ENCODE peak calls at places on chromosomes 1 and 21, in seven cellular contexts. One of them, this sample, is unnamed.

GRCh38 chr1:180921386-180921785 is 8.7 kb downstream of the KIAA1614 start:
- DNase-seq in OCI-LY7: no peak
- DNase-seq in Caco-2: no peak
- DNase-seq in fibroblast of pulmonary artery: no peak
- DNase-seq in lower leg skin: no peak
- DNase-seq in body of pancreas: no peak
- DNase-seq in lung: no peak
- DNase-seq in this sample: no peak

GRCh38 chr1:160206421-160207117 is 1.4 kb downstream of the PEA15 start:
- DNase-seq in OCI-LY7: peak
- DNase-seq in Caco-2: no peak
- DNase-seq in fibroblast of pulmonary artery: peak
- DNase-seq in lower leg skin: no peak
- DNase-seq in body of pancreas: no peak
- DNase-seq in lung: no peak
- DNase-seq in this sample: peak

GRCh38 chr1:181318022-181318857 is 165.1 kb upstream of the CACNA1E start:
- DNase-seq in OCI-LY7: no peak
- DNase-seq in Caco-2: no peak
- DNase-seq in fibroblast of pulmonary artery: no peak
- DNase-seq in lower leg skin: no peak
- DNase-seq in body of pancreas: no peak
- DNase-seq in lung: no peak
- DNase-seq in this sample: peak

GRCh38 chr21:42847726-42848125 is 31.6 kb downstream of the WDR4 start:
- DNase-seq in OCI-LY7: no peak
- DNase-seq in Caco-2: no peak
- DNase-seq in fibroblast of pulmonary artery: no peak
- DNase-seq in lower leg skin: no peak
- DNase-seq in body of pancreas: peak
- DNase-seq in lung: no peak
- DNase-seq in this sample: no peak

GRCh38 chr1:83849191-83850061 is 149.5 kb downstream of the TTLL7 start:
- DNase-seq in OCI-LY7: no peak
- DNase-seq in Caco-2: no peak
- DNase-seq in fibroblast of pulmonary artery: no peak
- DNase-seq in lower leg skin: no peak
- DNase-seq in body of pancreas: no peak
- DNase-seq in lung: no peak
- DNase-seq in this sample: no peak

GRCh38 chr21:31873275-31873695 is 465 bp downstream of the HUNK start:
- DNase-seq in OCI-LY7: no peak
- DNase-seq in Caco-2: no peak
- DNase-seq in fibroblast of pulmonary artery: no peak
- DNase-seq in lower leg skin: no peak
- DNase-seq in body of pancreas: no peak
- DNase-seq in lung: no peak
- DNase-seq in this sample: peak

GRCh38 chr1:174913225-174913903 is 86.4 kb upstream of the CACYBP start:
- DNase-seq in OCI-LY7: no peak
- DNase-seq in Caco-2: no peak
- DNase-seq in fibroblast of pulmonary artery: no peak
- DNase-seq in lower leg skin: no peak
- DNase-seq in body of pancreas: no peak
- DNase-seq in lung: no peak
- DNase-seq in this sample: no peak

GRCh38 chr1:18939398-18940302 is 16.8 kb downstream of the IFFO2 start:
- DNase-seq in OCI-LY7: no peak
- DNase-seq in Caco-2: no peak
- DNase-seq in fibroblast of pulmonary artery: peak
- DNase-seq in lower leg skin: no peak
- DNase-seq in body of pancreas: no peak
- DNase-seq in lung: no peak
- DNase-seq in this sample: no peak

GRCh38 chr1:77060000-77060399 is 159.2 kb downstream of the PIGK start:
- DNase-seq in OCI-LY7: no peak
- DNase-seq in Caco-2: no peak
- DNase-seq in fibroblast of pulmonary artery: no peak
- DNase-seq in lower leg skin: no peak
- DNase-seq in body of pancreas: no peak
- DNase-seq in lung: no peak
- DNase-seq in this sample: no peak

GRCh38 chr1:5758000-5758858 is 234.0 kb downstream of the NPHP4 start:
- DNase-seq in OCI-LY7: no peak
- DNase-seq in Caco-2: no peak
- DNase-seq in fibroblast of pulmonary artery: no peak
- DNase-seq in lower leg skin: no peak
- DNase-seq in body of pancreas: no peak
- DNase-seq in lung: no peak
- DNase-seq in this sample: no peak

GRCh38 chr1:96979287-96979686 is 257.7 kb downstream of the PTBP2 start:
- DNase-seq in OCI-LY7: no peak
- DNase-seq in Caco-2: no peak
- DNase-seq in fibroblast of pulmonary artery: no peak
- DNase-seq in lower leg skin: no peak
- DNase-seq in body of pancreas: no peak
- DNase-seq in lung: no peak
- DNase-seq in this sample: no peak

GRCh38 chr1:5909576-5910275 is 82.5 kb downstream of the NPHP4 start:
- DNase-seq in OCI-LY7: no peak
- DNase-seq in Caco-2: no peak
- DNase-seq in fibroblast of pulmonary artery: no peak
- DNase-seq in lower leg skin: no peak
- DNase-seq in body of pancreas: no peak
- DNase-seq in lung: no peak
- DNase-seq in this sample: no peak

GRCh38 chr1:200458780-200459179 is 48.9 kb upstream of the ZNF281 start:
- DNase-seq in OCI-LY7: no peak
- DNase-seq in Caco-2: no peak
- DNase-seq in fibroblast of pulmonary artery: no peak
- DNase-seq in lower leg skin: no peak
- DNase-seq in body of pancreas: no peak
- DNase-seq in lung: no peak
- DNase-seq in this sample: no peak

GRCh38 chr1:31753623-31754349 is 10.4 kb downstream of the ADGRB2 start:
- DNase-seq in OCI-LY7: no peak
- DNase-seq in Caco-2: no peak
- DNase-seq in fibroblast of pulmonary artery: peak
- DNase-seq in lower leg skin: no peak
- DNase-seq in body of pancreas: peak
- DNase-seq in lung: no peak
- DNase-seq in this sample: peak

GRCh38 chr1:184691719-184692324 is 62.8 kb downstream of the EDEM3 start:
- DNase-seq in OCI-LY7: peak
- DNase-seq in Caco-2: no peak
- DNase-seq in fibroblast of pulmonary artery: peak
- DNase-seq in lower leg skin: no peak
- DNase-seq in body of pancreas: no peak
- DNase-seq in lung: no peak
- DNase-seq in this sample: no peak

GRCh38 chr1:43977376-43978263 is 1.4 kb upstream of the B4GALT2 start:
- DNase-seq in OCI-LY7: no peak
- DNase-seq in Caco-2: no peak
- DNase-seq in fibroblast of pulmonary artery: no peak
- DNase-seq in lower leg skin: no peak
- DNase-seq in body of pancreas: no peak
- DNase-seq in lung: no peak
- DNase-seq in this sample: no peak

GRCh38 chr1:4180066-4180735 is 280.1 kb upstream of the C1orf174 start:
- DNase-seq in OCI-LY7: no peak
- DNase-seq in Caco-2: no peak
- DNase-seq in fibroblast of pulmonary artery: no peak
- DNase-seq in lower leg skin: no peak
- DNase-seq in body of pancreas: no peak
- DNase-seq in lung: peak
- DNase-seq in this sample: no peak

GRCh38 chr1:246794261-246795093 is 70.3 kb downstream of the SCCPDH start:
- DNase-seq in OCI-LY7: no peak
- DNase-seq in Caco-2: no peak
- DNase-seq in fibroblast of pulmonary artery: no peak
- DNase-seq in lower leg skin: no peak
- DNase-seq in body of pancreas: no peak
- DNase-seq in lung: no peak
- DNase-seq in this sample: peak

GRCh38 chr1:93344886-93345632 is 648 bp upstream of the DR1 start:
- DNase-seq in OCI-LY7: peak
- DNase-seq in Caco-2: no peak
- DNase-seq in fibroblast of pulmonary artery: peak
- DNase-seq in lower leg skin: no peak
- DNase-seq in body of pancreas: no peak
- DNase-seq in lung: no peak
- DNase-seq in this sample: no peak

GRCh38 chr1:175322109-175322508 is 129.5 kb upstream of the KIAA0040 start:
- DNase-seq in OCI-LY7: no peak
- DNase-seq in Caco-2: no peak
- DNase-seq in fibroblast of pulmonary artery: no peak
- DNase-seq in lower leg skin: no peak
- DNase-seq in body of pancreas: no peak
- DNase-seq in lung: no peak
- DNase-seq in this sample: no peak

GRCh38 chr1:173715538-173715844 is 710 bp downstream of the KLHL20 start:
- DNase-seq in OCI-LY7: no peak
- DNase-seq in Caco-2: no peak
- DNase-seq in fibroblast of pulmonary artery: no peak
- DNase-seq in lower leg skin: no peak
- DNase-seq in body of pancreas: no peak
- DNase-seq in lung: no peak
- DNase-seq in this sample: no peak

GRCh38 chr1:93578911-93579825 is 102.5 kb downstream of the BCAR3 start:
- DNase-seq in OCI-LY7: no peak
- DNase-seq in Caco-2: no peak
- DNase-seq in fibroblast of pulmonary artery: no peak
- DNase-seq in lower leg skin: no peak
- DNase-seq in body of pancreas: no peak
- DNase-seq in lung: no peak
- DNase-seq in this sample: no peak

GRCh38 chr21:44349416-44349846 is 4.0 kb upstream of the TRPM2 start:
- DNase-seq in OCI-LY7: no peak
- DNase-seq in Caco-2: no peak
- DNase-seq in fibroblast of pulmonary artery: no peak
- DNase-seq in lower leg skin: no peak
- DNase-seq in body of pancreas: no peak
- DNase-seq in lung: no peak
- DNase-seq in this sample: no peak
- H3K4me3 ChIP-seq in OCI-LY7: no peak
- H3K4me3 ChIP-seq in Caco-2: no peak
- H3K4me3 ChIP-seq in fibroblast of pulmonary artery: no peak
- H3K4me3 ChIP-seq in lower leg skin: no peak
- H3K4me3 ChIP-seq in body of pancreas: no peak
- H3K4me3 ChIP-seq in lung: no peak
- H3K4me3 ChIP-seq in this sample: no peak

GRCh38 chr1:182389619-182390047 is 2.0 kb downstream of the GLUL start:
- DNase-seq in OCI-LY7: no peak
- DNase-seq in Caco-2: no peak
- DNase-seq in fibroblast of pulmonary artery: no peak
- DNase-seq in lower leg skin: no peak
- DNase-seq in body of pancreas: peak
- DNase-seq in lung: peak
- DNase-seq in this sample: no peak
- H3K4me3 ChIP-seq in OCI-LY7: no peak
- H3K4me3 ChIP-seq in Caco-2: peak
- H3K4me3 ChIP-seq in fibroblast of pulmonary artery: peak
- H3K4me3 ChIP-seq in lower leg skin: peak
- H3K4me3 ChIP-seq in body of pancreas: peak
- H3K4me3 ChIP-seq in lung: peak
- H3K4me3 ChIP-seq in this sample: peak

DNA sequence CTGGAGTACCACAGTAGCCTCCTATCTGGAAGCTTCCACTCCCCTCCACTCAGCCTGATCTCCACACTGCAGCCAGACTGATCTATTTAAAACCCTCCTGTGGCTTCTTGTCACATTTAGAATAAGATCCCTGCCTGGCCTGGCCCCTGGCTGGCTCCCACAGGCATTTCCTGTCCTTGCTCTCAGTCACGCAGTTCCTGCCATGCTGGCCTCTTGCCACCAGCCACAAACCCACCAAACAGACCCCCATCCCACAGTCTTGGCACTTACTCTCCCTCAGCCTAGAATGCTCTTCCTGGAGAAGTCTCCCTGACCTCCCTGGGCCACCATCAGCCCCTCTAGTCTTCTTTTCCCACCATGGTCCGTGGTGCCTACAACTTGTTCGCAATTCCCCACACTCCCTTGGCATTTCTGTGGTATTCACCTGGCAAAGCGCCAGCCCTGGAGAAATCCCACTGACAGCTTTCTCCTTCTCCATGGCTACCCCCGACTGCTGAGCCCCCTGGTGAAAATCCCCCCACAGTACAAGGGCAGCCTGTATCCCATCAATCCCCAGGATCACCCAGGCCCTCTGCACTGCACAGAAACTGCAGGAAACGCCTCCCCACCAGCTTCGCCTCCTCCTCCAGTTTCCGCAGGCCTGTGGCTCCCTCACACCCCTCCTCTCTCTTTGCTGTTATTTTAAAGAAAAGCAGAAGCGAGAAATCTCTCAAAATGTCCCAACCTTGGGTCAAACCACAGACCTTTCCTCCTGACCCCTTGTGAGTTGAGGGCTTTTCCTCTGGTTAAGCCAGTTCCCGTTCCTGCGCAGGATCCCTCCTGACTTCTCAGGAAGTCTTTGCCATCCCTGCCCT is 94.5 kb downstream of the SYT2 start:
- DNase-seq in OCI-LY7: peak
- DNase-seq in Caco-2: no peak
- DNase-seq in fibroblast of pulmonary artery: peak
- DNase-seq in lower leg skin: no peak
- DNase-seq in body of pancreas: no peak
- DNase-seq in lung: no peak
- DNase-seq in this sample: peak
- H3K4me3 ChIP-seq in OCI-LY7: peak
- H3K4me3 ChIP-seq in Caco-2: no peak
- H3K4me3 ChIP-seq in fibroblast of pulmonary artery: no peak
- H3K4me3 ChIP-seq in lower leg skin: no peak
- H3K4me3 ChIP-seq in body of pancreas: no peak
- H3K4me3 ChIP-seq in lung: no peak
- H3K4me3 ChIP-seq in this sample: no peak

GRCh38 chr1:158150512-158150911 is 30.2 kb upstream of the CD1D start:
- DNase-seq in OCI-LY7: peak
- DNase-seq in Caco-2: no peak
- DNase-seq in fibroblast of pulmonary artery: no peak
- DNase-seq in lower leg skin: no peak
- DNase-seq in body of pancreas: no peak
- DNase-seq in lung: no peak
- DNase-seq in this sample: no peak

GRCh38 chr1:158149175-158149574 is 31.5 kb upstream of the CD1D start:
- DNase-seq in OCI-LY7: no peak
- DNase-seq in Caco-2: no peak
- DNase-seq in fibroblast of pulmonary artery: no peak
- DNase-seq in lower leg skin: no peak
- DNase-seq in body of pancreas: no peak
- DNase-seq in lung: no peak
- DNase-seq in this sample: no peak

GRCh38 chr1:158148458-158148857 is 32.2 kb upstream of the CD1D start:
- DNase-seq in OCI-LY7: no peak
- DNase-seq in Caco-2: no peak
- DNase-seq in fibroblast of pulmonary artery: no peak
- DNase-seq in lower leg skin: no peak
- DNase-seq in body of pancreas: no peak
- DNase-seq in lung: no peak
- DNase-seq in this sample: no peak

GRCh38 chr1:158147396-158148353 is 33.0 kb upstream of the CD1D start:
- DNase-seq in OCI-LY7: no peak
- DNase-seq in Caco-2: no peak
- DNase-seq in fibroblast of pulmonary artery: no peak
- DNase-seq in lower leg skin: no peak
- DNase-seq in body of pancreas: no peak
- DNase-seq in lung: no peak
- DNase-seq in this sample: no peak

GRCh38 chr1:158149577-158150269 is 31.0 kb upstream of the CD1D start:
- DNase-seq in OCI-LY7: peak
- DNase-seq in Caco-2: no peak
- DNase-seq in fibroblast of pulmonary artery: peak
- DNase-seq in lower leg skin: peak
- DNase-seq in body of pancreas: peak
- DNase-seq in lung: peak
- DNase-seq in this sample: peak
- H3K4me3 ChIP-seq in OCI-LY7: peak
- H3K4me3 ChIP-seq in Caco-2: no peak
- H3K4me3 ChIP-seq in fibroblast of pulmonary artery: peak
- H3K4me3 ChIP-seq in lower leg skin: no peak
- H3K4me3 ChIP-seq in body of pancreas: no peak
- H3K4me3 ChIP-seq in lung: no peak
- H3K4me3 ChIP-seq in this sample: peak